ENCODE peak calls at places on chromosomes 12 and 14, in six cellular contexts. H is Ammon's horn, B is astrocyte of the cerebellum, V is mesendoderm, G is HEK293T, P is EH. R is an unnamed sample.

GRCh38 chr12:121801601-121802484 is 2.0 kb upstream of the SETD1B start:
- DNase-seq in B (no peak), H (no peak), P (peak; percentile 55), V (peak; percentile 65), G (no peak), R (peak; percentile 45)

GRCh38 chr12:69388371-69388770 is 28.8 kb downstream of the YEATS4 start:
- DNase-seq in B (peak; percentile 65), G (no peak), H (peak; percentile 59), P (peak; percentile 79), V (no peak), R (peak; percentile 81)

GRCh38 chr12:111546758-111547383 is 52.2 kb downstream of the ATXN2 start:
- DNase-seq in B (no peak), H (no peak), P (no peak), V (no peak), G (no peak), R (peak; percentile 26)

GRCh38 chr14:106277503-106277902 is 751.1 kb downstream of the TMEM121 start:
- DNase-seq in P (no peak), B (no peak), H (no peak), G (peak; percentile 23), V (no peak), R (no peak)

GRCh38 chr12:57131896-57132744 is 3.8 kb downstream of the LRP1 start:
- DNase-seq in H (no peak), P (peak; percentile 60), G (no peak), V (peak; percentile 77), B (no peak), R (no peak)

GRCh38 chr14:68894802-68895201 is 84.3 kb downstream of the ACTN1 start:
- DNase-seq in P (peak; percentile 64), B (no peak), G (no peak), H (no peak), V (no peak), R (peak; percentile 76)

GRCh38 chr14:89391123-89391522 is 25.9 kb downstream of the FOXN3 start:
- DNase-seq in H (no peak), P (no peak), G (no peak), B (no peak), V (no peak), R (peak; percentile 17)

GRCh38 chr12:4355843-4356327 is 23.6 kb downstream of the FGF23 start:
- DNase-seq in G (peak; percentile 54), P (peak; percentile 9), V (peak; percentile 92), H (no peak), B (no peak), R (peak; percentile 8)

GRCh38 chr14:84477996-84478395 is 1051.9 kb upstream of the FLRT2 start:
- DNase-seq in P (no peak), V (no peak), B (no peak), H (no peak), G (no peak), R (no peak)

GRCh38 chr14:91805659-91806058 is 61.7 kb downstream of the TC2N start:
- DNase-seq in B (no peak), P (no peak), V (no peak), H (no peak), G (no peak), R (no peak)

GRCh38 chr12:117514016-117514415 is 152.6 kb upstream of the NOS1 start:
- DNase-seq in G (no peak), P (no peak), H (peak; percentile 74), V (no peak), B (no peak), R (no peak)

GRCh38 chr12:127268121-127268520 is 998.8 kb upstream of the TMEM132C start:
- DNase-seq in G (no peak), B (no peak), P (no peak), H (no peak), V (no peak), R (no peak)

GRCh38 chr14:53870997-53871396 is 85.6 kb downstream of the BMP4 start:
- DNase-seq in H (no peak), G (no peak), B (no peak), V (no peak), P (no peak), R (no peak)

GRCh38 chr14:32018391-32019092 is 58.6 kb upstream of the ARHGAP5 start:
- DNase-seq in V (no peak), G (no peak), B (no peak), P (no peak), H (no peak), R (no peak)

GRCh38 chr14:101020971-101021370 is 117.4 kb upstream of the RTL1 start:
- DNase-seq in B (no peak), V (no peak), G (no peak), H (no peak), P (no peak), R (no peak)

GRCh38 chr12:112381421-112381897 is 772 bp downstream of the HECTD4 start:
- DNase-seq in H (no peak), G (peak; percentile 45), V (peak; percentile 50), B (no peak), P (peak; percentile 33), R (no peak)

GRCh38 chr12:124191024-124191359 is 103.9 kb upstream of the RFLNA start:
- DNase-seq in H (no peak), V (peak; percentile 88), P (peak; percentile 61), G (peak; percentile 34), B (no peak), R (no peak)

GRCh38 chr12:122948605-122949004 is 17.7 kb downstream of the ABCB9 start:
- DNase-seq in G (no peak), H (no peak), V (no peak), B (no peak), P (no peak), R (no peak)

GRCh38 chr12:32698285-32698684 is 19.2 kb downstream of the DNM1L start:
- DNase-seq in V (peak; percentile 54), G (no peak), P (no peak), H (no peak), B (no peak), R (no peak)

GRCh38 chr12:93990832-93991748 is 157.3 kb upstream of the PLXNC1 start:
- DNase-seq in B (peak; percentile 27), G (no peak), H (peak; percentile 87), V (peak; percentile 92), P (peak; percentile 85), R (peak; percentile 52)

GRCh38 chr12:63668028-63668799 is at the start of gene DPY19L2:
- DNase-seq in P (peak; percentile 71), G (peak; percentile 26), B (peak; percentile 8), V (peak; percentile 82), H (peak; percentile 76), R (peak; percentile 52)

GRCh38 chr14:73795466-73795865 is 56.2 kb upstream of the PTGR2 start:
- DNase-seq in H (no peak), G (no peak), V (no peak), P (no peak), B (no peak), R (no peak)

GRCh38 chr12:6272300-6273208 is 37.9 kb upstream of the PLEKHG6 start:
- DNase-seq in G (no peak), H (no peak), P (no peak), B (no peak), V (peak; percentile 75), R (no peak)

GRCh38 chr12:116898675-116899074 is 12.1 kb upstream of the FBXW8 start:
- DNase-seq in H (no peak), B (no peak), G (no peak), V (no peak), P (no peak), R (no peak)

GRCh38 chr14:41285193-41285748 is 321.4 kb upstream of the LRFN5 start:
- DNase-seq in V (peak; percentile 33), G (peak; percentile 15), P (peak; percentile 6), H (peak; percentile 15), B (peak; percentile 16), R (peak; percentile 1)

GRCh38 chr12:16939871-16940306 is 333.9 kb upstream of the LMO3 start:
- DNase-seq in P (peak; percentile 0), B (peak; percentile 67), G (peak; percentile 76), V (peak; percentile 95), H (no peak), R (peak; percentile 8)

GRCh38 chr12:50055831-50056628 is 1.4 kb upstream of the ASIC1 start:
- DNase-seq in B (no peak), V (peak; percentile 83), H (peak; percentile 72), P (peak; percentile 51), G (peak; percentile 65), R (peak; percentile 46)

GRCh38 chr14:89030921-89031320 is 206.5 kb downstream of the TTC8 start:
- DNase-seq in V (no peak), H (no peak), B (no peak), G (no peak), P (no peak), R (no peak)

GRCh38 chr12:57619434-57620244 is 8.4 kb downstream of the ARHGEF25 start:
- DNase-seq in G (no peak), P (no peak), B (no peak), H (no peak), V (peak; percentile 60), R (no peak)

GRCh38 chr14:104721704-104722431 is 2.2 kb upstream of the ADSS1 start:
- DNase-seq in H (no peak), B (no peak), V (no peak), P (peak; percentile 61), G (no peak), R (peak; percentile 34)

GRCh38 chr12:115880238-115880637 is 397.3 kb downstream of the MED13L start:
- DNase-seq in B (no peak), G (no peak), V (no peak), P (no peak), H (no peak), R (no peak)

GRCh38 chr14:61570188-61570960 is 124.9 kb upstream of the HIF1A start:
- DNase-seq in V (no peak), G (no peak), B (no peak), H (no peak), P (no peak), R (peak; percentile 43)

GRCh38 chr12:103901518-103902173 is 28.6 kb upstream of the HSP90B1 start:
- DNase-seq in B (no peak), G (no peak), H (no peak), P (no peak), V (no peak), R (no peak)

GRCh38 chr12:43914391-43914790 is 78.5 kb downstream of the TMEM117 start:
- DNase-seq in H (no peak), V (no peak), G (no peak), P (no peak), B (no peak), R (no peak)

GRCh38 chr14:88005978-88006851 is 1.3 kb downstream of the GPR65 start:
- DNase-seq in H (peak; percentile 36), G (no peak), V (no peak), P (no peak), B (no peak), R (no peak)

GRCh38 chr12:131985145-131985875 is 35.6 kb downstream of the EP400 start:
- DNase-seq in P (no peak), B (no peak), H (peak; percentile 48), G (no peak), V (no peak), R (no peak)

GRCh38 chr12:88579941-88580871 is at the start of gene KITLG:
- DNase-seq in P (peak; percentile 91), B (peak; percentile 65), H (peak; percentile 79), G (peak; percentile 80), V (peak; percentile 94), R (peak; percentile 87)

GRCh38 chr12:68878283-68878682 is 54.7 kb downstream of the CPM start:
- DNase-seq in V (no peak), B (no peak), H (no peak), G (no peak), P (no peak), R (no peak)